ENCODE peak calls at places on chromosomes 13 and 19, in ten cellular contexts. B is stimulated activated CD4-positive, alpha-beta T cell treated with anti-CD3 and anti-CD28 coated beads, TNF-alpha, amount 100 ng/mL, for 4 hours; H is endodermal cell; Q is nucleus accumbens; N is T follicular helper cell; R is activated CD8-positive, alpha-beta memory T cell treated with anti-CD3 and anti-CD28 coated beads, Interleukin-2, amount 10 ng/mL, durations not matched to agents 7 days and 5 days; V is HFF-Myc; F is effector CD4-positive, alpha-beta T cell; Y is AG08395; S is astrocyte of the cerebellum. A is an unnamed sample.

GRCh38 chr13:114111577-114111976 is 20.8 kb downstream of the RASA3 start:
- DNase-seq in N (no peak), Y (no peak), F (no peak), H (peak; percentile 44), Q (no peak), V (no peak), R (no peak), S (no peak), B (no peak), A (peak; percentile 56)

GRCh38 chr19:42538841-42539709 is 10.8 kb upstream of the CEACAM1 start:
- DNase-seq in F (no peak), H (no peak), Q (no peak), V (no peak), N (no peak), Y (no peak), S (no peak), B (no peak), R (peak; percentile 31), A (no peak)

GRCh38 chr13:34352958-34353357 is 535.0 kb downstream of the RFC3 start:
- DNase-seq in Q (no peak), H (no peak), F (no peak), N (no peak), S (no peak), Y (no peak), B (no peak), V (no peak), R (no peak), A (no peak)

GRCh38 chr19:6580313-6580712 is 10.6 kb downstream of the CD70 start:
- DNase-seq in Q (no peak), V (peak; percentile 49), B (no peak), H (no peak), F (no peak), S (peak; percentile 31), Y (peak; percentile 43), R (no peak), N (no peak), A (peak; percentile 51)

GRCh38 chr19:44846455-44847143 is 502 bp downstream of the NECTIN2 start:
- DNase-seq in F (no peak), R (no peak), Y (peak; percentile 13), Q (no peak), V (no peak), S (no peak), B (no peak), N (no peak), H (peak; percentile 96), A (peak; percentile 39)

GRCh38 chr13:32265726-32266125 is 49.4 kb downstream of the ZAR1L start:
- DNase-seq in V (no peak), N (no peak), Y (no peak), Q (no peak), B (no peak), F (no peak), S (no peak), R (no peak), H (no peak), A (no peak)

GRCh38 chr19:49502866-49503581 is 6.8 kb downstream of the RPS11 start:
- DNase-seq in B (no peak), Q (no peak), Y (peak; percentile 71), H (no peak), N (peak; percentile 41), S (peak; percentile 68), F (peak; percentile 29), V (peak; percentile 72), R (peak; percentile 66), A (peak; percentile 86)

GRCh38 chr13:38394777-38395504 is 45.3 kb downstream of the UFM1 start:
- DNase-seq in Q (no peak), Y (peak; percentile 27), N (no peak), S (no peak), R (no peak), V (no peak), H (no peak), B (no peak), F (no peak), A (peak; percentile 52)

GRCh38 chr13:21849323-21849722 is 178.4 kb downstream of the FGF9 start:
- DNase-seq in N (no peak), F (peak; percentile 4), H (peak; percentile 52), S (no peak), R (peak; percentile 43), Q (no peak), V (no peak), Y (peak; percentile 43), B (no peak), A (peak; percentile 24)

GRCh38 chr19:7918615-7919421 is 1.3 kb upstream of the SNAPC2 start:
- DNase-seq in Y (no peak), H (no peak), B (no peak), Q (no peak), R (no peak), V (no peak), F (no peak), N (no peak), S (no peak), A (no peak)

GRCh38 chr19:4284176-4284958 is 5.3 kb downstream of the SHD start:
- DNase-seq in Y (peak; percentile 40), H (peak; percentile 93), N (no peak), S (no peak), R (no peak), Q (no peak), B (no peak), F (no peak), V (no peak), A (no peak)

GRCh38 chr13:48896312-48896711 is 79.4 kb upstream of the FNDC3A start:
- DNase-seq in R (no peak), H (no peak), S (no peak), N (no peak), Q (no peak), Y (peak; percentile 10), B (no peak), F (no peak), V (no peak), A (peak; percentile 15)

GRCh38 chr19:13790354-13790753 is 4.9 kb upstream of the ZSWIM4 start:
- DNase-seq in B (no peak), Y (no peak), V (no peak), Q (no peak), R (peak; percentile 62), H (no peak), N (no peak), F (no peak), S (no peak), A (peak; percentile 72)

GRCh38 chr13:113927661-113928581 is 46.0 kb downstream of the C13orf46 start:
- DNase-seq in V (peak; percentile 99), N (no peak), R (no peak), S (peak; percentile 95), B (no peak), Q (no peak), H (peak; percentile 40), F (no peak), Y (peak; percentile 93), A (peak; percentile 100)

A was measured in AG10803.